ENCODE peak calls at places on chromosomes 7 and 10, in four cellular contexts. L, M, O and S are unnamed samples. For H3K27me3, the result is how much of the 10 kb centered on the place peaks cover.

GRCh38 chr10:49615721-49616120 is 1.9 kb downstream of the CHAT start:
- DNase-seq in L (no peak), M (no peak), O (no peak), S (no peak)

GRCh38 chr7:51647931-51648351 is 331.3 kb upstream of the COBL start:
- DNase-seq in L (no peak), M (peak), O (no peak), S (no peak)

GRCh38 chr7:20441886-20442505 is 111.3 kb downstream of the ITGB8 start:
- DNase-seq in L (peak), M (no peak), O (no peak), S (no peak)

GRCh38 chr10:42551582-42552187 is 86.7 kb downstream of the ZNF33B start:
- DNase-seq in L (peak), M (no peak), O (no peak), S (no peak)

GRCh38 chr10:101214446-101215396 is 14.5 kb downstream of the LBX1 start:
- DNase-seq in L (peak), M (peak), O (peak), S (no peak)

GRCh38 chr7:113561446-113561845 is 357.4 kb downstream of the PPP1R3A start:
- DNase-seq in L (peak), M (peak), O (no peak), S (no peak)

GRCh38 chr10:46224414-46224682 is 62.4 kb upstream of the ANTXRL start:
- DNase-seq in L (no peak), M (no peak), O (no peak), S (no peak)

GRCh38 chr7:106369349-106369748 is 84.6 kb upstream of the NAMPT start:
- DNase-seq in L (peak), M (peak), O (no peak), S (peak)

GRCh38 chr7:28211006-28211405 is 30.4 kb upstream of the JAZF1 start:
- DNase-seq in L (no peak), M (no peak), O (no peak), S (no peak)

GRCh38 chr7:82690944-82691343 is 247.4 kb upstream of the CACNA2D1 start:
- DNase-seq in L (no peak), M (no peak), O (no peak), S (no peak)

GRCh38 chr7:121192834-121193233 is 136.0 kb upstream of the WNT16 start:
- DNase-seq in L (no peak), M (no peak), O (no peak), S (no peak)

GRCh38 chr10:26703974-26704373 is 6.5 kb downstream of the PDSS1 start:
- DNase-seq in L (no peak), M (no peak), O (no peak), S (no peak)

GRCh38 chr10:79431422-79431821 is 14.0 kb downstream of the ZCCHC24 start:
- DNase-seq in L (no peak), M (no peak), O (no peak), S (no peak)

GRCh38 chr10:102152545-102152890 is 329 bp downstream of the NOLC1 start:
- DNase-seq in L (no peak), M (peak), O (no peak), S (no peak)

GRCh38 chr10:100586959-100587358 is 51.2 kb downstream of the HIF1AN start:
- DNase-seq in L (no peak), M (no peak), O (no peak), S (no peak)

GRCh38 chr10:69474688-69475432 is 23.6 kb downstream of the TSPAN15 start:
- DNase-seq in L (peak), M (peak), O (no peak), S (no peak)

DNA sequence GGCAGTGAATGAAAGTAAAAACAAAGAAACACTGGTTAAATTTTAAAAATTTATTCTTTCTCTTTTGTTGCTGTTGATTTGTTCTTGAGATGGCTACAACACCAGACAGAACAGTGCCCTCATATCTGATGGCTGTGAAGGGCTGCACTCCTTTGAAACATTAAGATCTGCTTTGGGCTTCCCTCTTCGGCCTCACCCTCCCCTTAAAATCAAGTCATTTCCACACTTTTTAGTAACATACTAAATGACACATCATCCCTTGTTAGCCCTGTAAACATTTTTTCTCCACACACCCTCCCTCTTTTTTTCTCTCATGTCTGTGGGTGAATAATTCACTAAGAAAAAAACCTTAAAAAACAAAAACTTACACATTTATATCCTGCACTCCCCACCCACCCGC is 16.4 kb downstream of the IRF5 start:
- DNase-seq in L (no peak), M (no peak), O (no peak), S (no peak)
- TF ChIP-seq CTCF in L (no peak), M (no peak), O (no peak), S (no peak)

GRCh38 chr7:104982308-104982755 is 31.7 kb upstream of the KMT2E start:
- DNase-seq in L (peak), M (peak), O (no peak), S (no peak)
- H3K27me3 ChIP-seq in L (under half), M (under half), O (under half), S (under half)

DNA sequence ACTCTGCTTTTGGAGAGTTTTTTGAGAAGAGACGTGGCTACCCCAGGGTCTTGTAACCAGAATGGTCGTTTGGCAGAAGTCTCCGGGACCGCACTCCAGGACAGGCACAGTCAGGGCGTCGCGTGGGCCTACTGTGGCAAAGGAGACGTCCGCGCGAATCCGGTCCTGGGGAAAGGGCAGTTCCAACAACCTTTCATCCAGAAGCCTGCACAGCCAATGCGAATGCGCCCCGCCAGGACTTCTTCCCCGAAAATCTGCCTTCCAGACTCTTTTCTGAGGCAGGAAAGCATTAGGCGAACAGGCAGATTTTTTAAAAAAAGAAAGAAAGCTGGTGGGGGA is 2.0 kb downstream of the HPSE2 start:
- DNase-seq in L (no peak), M (peak), O (no peak), S (no peak)
- H3K4me3 ChIP-seq in L (peak), M (peak), O (peak), S (no peak)

DNA sequence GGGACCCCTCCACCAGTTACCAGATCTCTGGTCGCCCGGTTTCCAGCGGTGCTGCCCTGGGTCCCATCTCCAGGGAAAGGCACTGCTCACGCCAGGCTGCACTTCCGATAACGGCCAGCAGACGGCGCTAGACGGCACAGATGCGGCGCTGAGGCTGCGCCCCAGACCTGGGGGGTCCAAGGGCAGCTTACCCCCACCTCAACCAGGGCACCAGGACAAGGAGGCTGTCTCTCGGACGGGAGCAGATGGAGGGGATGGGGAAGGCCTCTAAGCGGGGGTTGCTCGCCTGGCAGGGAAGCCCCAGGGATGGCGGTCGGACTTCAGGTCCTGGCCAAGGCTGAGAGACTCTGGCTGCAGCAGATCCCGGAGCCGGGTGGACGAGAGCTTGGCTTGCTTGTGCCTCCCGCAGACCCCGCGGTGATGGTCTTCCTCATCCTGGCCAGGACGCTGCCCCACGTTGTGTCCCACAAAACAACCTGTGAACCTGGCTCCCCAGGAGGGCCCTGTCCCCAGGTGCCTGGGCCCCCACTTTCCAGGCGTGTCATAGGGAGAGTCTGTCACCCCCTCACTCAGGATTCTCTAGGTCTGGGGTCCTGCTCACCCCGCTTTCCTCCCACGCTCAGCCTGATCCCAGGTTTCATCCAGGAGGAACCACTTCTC is 23.9 kb upstream of the ZNF716 start:
- DNase-seq in L (no peak), M (no peak), O (no peak), S (no peak)
- TF ChIP-seq CTCF in L (peak), M (no peak), O (peak), S (no peak)

DNA sequence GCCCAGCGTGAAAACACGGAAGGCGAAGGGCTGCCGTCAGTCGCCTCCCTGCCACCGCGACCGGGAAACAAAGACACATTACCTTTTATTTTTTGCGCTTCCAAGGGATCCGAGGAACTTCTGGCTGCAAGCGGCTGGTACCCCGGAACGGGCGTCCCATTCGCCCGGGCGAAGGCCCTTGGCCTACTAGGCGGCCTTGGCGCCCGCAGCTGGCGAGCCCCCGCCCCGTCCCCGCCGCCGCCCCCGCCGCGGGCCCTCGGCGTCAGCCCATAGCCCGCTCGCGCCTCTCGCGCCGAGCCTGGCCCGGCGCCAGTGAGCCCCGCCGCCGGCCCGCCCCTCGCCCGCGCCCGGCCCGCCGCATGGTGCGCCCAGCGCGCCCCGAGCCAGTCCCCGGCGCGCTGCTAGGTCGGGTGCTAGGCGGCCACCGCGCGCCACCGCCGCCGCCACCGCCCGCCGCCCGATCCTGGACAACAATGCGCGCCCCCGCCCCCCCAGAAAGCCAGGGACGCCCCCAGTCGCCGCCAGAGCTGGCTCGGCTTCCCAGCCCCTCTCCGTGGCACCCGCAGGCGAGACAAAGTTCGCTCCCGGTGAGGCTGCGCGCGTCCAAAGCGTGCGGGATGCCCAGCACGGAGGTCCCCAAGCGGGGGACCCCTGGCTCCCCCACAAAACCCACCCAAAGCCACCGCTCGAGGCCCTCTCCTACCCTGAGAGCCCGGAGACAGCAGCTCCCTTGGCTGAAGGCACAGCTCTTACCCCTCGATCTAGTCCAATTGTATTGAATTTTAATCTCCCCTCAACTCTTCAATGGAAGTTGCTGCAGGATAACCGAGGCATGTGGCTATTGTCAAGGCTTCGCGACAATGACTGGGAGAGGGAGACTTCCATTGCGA is 305.0 kb downstream of the PRPF18 start:
- DNase-seq in L (no peak), M (peak), O (peak), S (no peak)
- H3K27me3 ChIP-seq in L (under half), M (under half), O (under half), S (under half)

GRCh38 chr7:24052572-24053223 is 231.3 kb upstream of the NPY start:
- DNase-seq in L (peak), M (peak), O (no peak), S (peak)
- H3K4me3 ChIP-seq in L (no peak), M (no peak), O (no peak), S (no peak)

DNA sequence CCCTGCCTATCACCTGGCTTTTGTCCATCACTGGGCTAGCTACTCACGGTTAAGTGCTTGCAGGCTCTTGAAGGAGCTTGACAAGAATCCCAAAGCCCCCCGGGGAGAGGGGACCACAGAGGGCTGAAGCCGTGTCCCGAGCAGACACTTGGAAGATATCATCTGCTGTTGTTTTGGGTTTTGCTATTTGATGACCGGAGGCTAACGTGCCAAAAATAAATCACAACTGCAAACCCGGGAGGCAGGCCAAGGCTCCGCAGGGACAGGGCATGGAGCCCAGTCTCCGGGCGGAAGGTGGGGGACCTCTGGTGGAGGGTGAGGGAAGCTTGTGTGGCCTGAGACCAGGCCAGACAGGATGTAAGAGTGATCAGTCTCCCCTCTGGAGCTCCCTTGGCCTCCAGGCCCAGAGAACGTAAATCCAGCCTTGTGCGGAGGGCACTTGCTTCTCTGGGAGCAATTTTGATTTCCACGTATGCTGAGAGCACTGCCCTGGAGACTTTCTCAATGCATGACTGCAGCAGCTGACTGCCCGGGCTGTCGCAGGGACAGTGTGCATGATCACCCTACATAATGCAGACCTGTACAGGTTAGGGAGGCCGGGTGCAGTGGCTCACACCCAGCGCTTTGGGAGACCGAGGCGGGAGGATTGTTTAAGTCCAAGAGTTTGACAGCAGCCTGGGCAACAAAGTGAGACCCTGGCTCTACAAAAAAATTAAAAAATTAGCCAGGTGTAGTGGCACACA is at the start of gene PHKG1:
- DNase-seq in L (peak), M (peak), O (peak), S (no peak)
- TF ChIP-seq CTCF in L (peak), M (peak), O (peak), S (peak)

DNA sequence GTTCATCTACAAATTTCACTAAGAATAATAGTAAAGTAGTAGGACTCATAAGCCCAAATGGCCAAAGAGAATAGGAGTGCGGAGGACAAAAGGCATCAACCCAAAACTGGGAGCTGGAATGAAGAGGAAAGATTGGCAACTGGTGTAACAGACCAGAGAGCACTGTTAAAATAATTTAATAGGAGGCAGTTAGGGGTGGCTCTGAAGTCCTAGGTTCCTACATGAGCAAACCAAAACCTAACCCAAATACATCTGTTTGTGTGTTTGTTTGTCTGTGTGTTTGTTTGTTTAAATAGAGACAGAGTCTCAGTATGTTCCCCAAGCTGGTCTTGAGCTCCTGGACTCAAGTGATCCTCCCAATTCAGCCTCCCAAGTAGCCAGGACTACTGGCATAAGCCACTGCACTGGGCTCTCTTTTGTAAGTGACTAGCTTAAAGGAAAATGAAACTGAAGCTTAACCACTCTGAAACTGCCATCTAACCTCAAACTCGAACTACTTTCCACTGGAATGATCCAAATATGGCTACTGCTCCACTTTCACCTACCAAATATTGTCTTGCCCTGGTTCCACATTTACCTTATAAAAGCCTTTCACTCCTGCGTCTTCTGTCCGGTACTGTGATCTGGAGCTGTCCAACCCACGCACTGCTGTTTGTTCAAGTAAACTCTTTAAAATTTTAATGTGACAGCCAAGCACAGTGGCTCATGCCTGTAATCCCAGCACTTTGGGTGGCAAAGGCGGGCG is 94.9 kb downstream of the AKR1D1 start:
- DNase-seq in L (no peak), M (no peak), O (no peak), S (no peak)
- H3K27me3 ChIP-seq in L (under half), M (under half), O (under half), S (under half)

GRCh38 chr10:60082341-60083038 is 176.1 kb upstream of the CCDC6 start:
- DNase-seq in L (no peak), M (no peak), O (no peak), S (no peak)
- H3K4me3 ChIP-seq in L (no peak), M (no peak), O (no peak), S (no peak)

GRCh38 chr10:1573334-1573969 is 163.9 kb downstream of the ADARB2 start:
- DNase-seq in L (no peak), M (no peak), O (no peak), S (no peak)
- TF ChIP-seq CTCF in L (no peak), M (no peak), O (no peak), S (no peak)